ENCODE peak calls at places on chromosomes 16 and 17, in eight cellular contexts. One of them, this sample, is unnamed.

GRCh38 chr16:82024274-82024673 is 10.8 kb upstream of the HSD17B2 start:
- DNase-seq in germinal center: no peak
- DNase-seq in NCI-H1417: no peak
- DNase-seq in hepatocyte: no peak
- DNase-seq in activated CD8-positive, alpha-beta T cell treated with anti-CD3 and anti-CD28 coated beads for 36 hours: no peak
- DNase-seq in AG09309: no peak
- DNase-seq in GM13976: no peak
- DNase-seq in NCI-H69: no peak
- DNase-seq in this sample: no peak

GRCh38 chr16:47503936-47504335 is 42.8 kb downstream of the PHKB start:
- DNase-seq in germinal center: no peak
- DNase-seq in NCI-H1417: no peak
- DNase-seq in hepatocyte: no peak
- DNase-seq in activated CD8-positive, alpha-beta T cell treated with anti-CD3 and anti-CD28 coated beads for 36 hours: no peak
- DNase-seq in AG09309: no peak
- DNase-seq in GM13976: no peak
- DNase-seq in NCI-H69: peak
- DNase-seq in this sample: peak

GRCh38 chr17:1590031-1590746 is 27.6 kb upstream of the PITPNA start:
- DNase-seq in germinal center: no peak
- DNase-seq in NCI-H1417: no peak
- DNase-seq in hepatocyte: peak
- DNase-seq in activated CD8-positive, alpha-beta T cell treated with anti-CD3 and anti-CD28 coated beads for 36 hours: peak
- DNase-seq in AG09309: peak
- DNase-seq in GM13976: peak
- DNase-seq in NCI-H69: no peak
- DNase-seq in this sample: no peak

GRCh38 chr17:28381141-28381825 is 9.8 kb downstream of the SARM1 start:
- DNase-seq in germinal center: no peak
- DNase-seq in NCI-H1417: no peak
- DNase-seq in hepatocyte: peak
- DNase-seq in activated CD8-positive, alpha-beta T cell treated with anti-CD3 and anti-CD28 coated beads for 36 hours: peak
- DNase-seq in AG09309: no peak
- DNase-seq in GM13976: no peak
- DNase-seq in NCI-H69: peak
- DNase-seq in this sample: no peak

GRCh38 chr16:68645494-68646388 is 631 bp downstream of the CDH3 start:
- DNase-seq in germinal center: no peak
- DNase-seq in NCI-H1417: peak
- DNase-seq in hepatocyte: peak
- DNase-seq in activated CD8-positive, alpha-beta T cell treated with anti-CD3 and anti-CD28 coated beads for 36 hours: no peak
- DNase-seq in AG09309: no peak
- DNase-seq in GM13976: peak
- DNase-seq in NCI-H69: peak
- DNase-seq in this sample: no peak

GRCh38 chr17:75672011-75672410 is 4.9 kb downstream of the SAP30BP start:
- DNase-seq in germinal center: no peak
- DNase-seq in NCI-H1417: no peak
- DNase-seq in hepatocyte: no peak
- DNase-seq in activated CD8-positive, alpha-beta T cell treated with anti-CD3 and anti-CD28 coated beads for 36 hours: no peak
- DNase-seq in AG09309: no peak
- DNase-seq in GM13976: no peak
- DNase-seq in NCI-H69: no peak
- DNase-seq in this sample: no peak

GRCh38 chr17:8698142-8699050 is 46.2 kb downstream of the CCDC42 start:
- DNase-seq in germinal center: no peak
- DNase-seq in NCI-H1417: no peak
- DNase-seq in hepatocyte: peak
- DNase-seq in activated CD8-positive, alpha-beta T cell treated with anti-CD3 and anti-CD28 coated beads for 36 hours: no peak
- DNase-seq in AG09309: no peak
- DNase-seq in GM13976: no peak
- DNase-seq in NCI-H69: peak
- DNase-seq in this sample: no peak

GRCh38 chr17:11814655-11815262 is 182.5 kb downstream of the ZNF18 start:
- DNase-seq in germinal center: no peak
- DNase-seq in NCI-H1417: no peak
- DNase-seq in hepatocyte: no peak
- DNase-seq in activated CD8-positive, alpha-beta T cell treated with anti-CD3 and anti-CD28 coated beads for 36 hours: no peak
- DNase-seq in AG09309: no peak
- DNase-seq in GM13976: no peak
- DNase-seq in NCI-H69: no peak
- DNase-seq in this sample: no peak

GRCh38 chr17:82876602-82877391 is 37.0 kb upstream of the ZNF750 start:
- DNase-seq in germinal center: no peak
- DNase-seq in NCI-H1417: peak
- DNase-seq in hepatocyte: peak
- DNase-seq in activated CD8-positive, alpha-beta T cell treated with anti-CD3 and anti-CD28 coated beads for 36 hours: no peak
- DNase-seq in AG09309: peak
- DNase-seq in GM13976: no peak
- DNase-seq in NCI-H69: no peak
- DNase-seq in this sample: peak

GRCh38 chr16:27246439-27246838 is 22.1 kb downstream of the NSMCE1 start:
- DNase-seq in germinal center: no peak
- DNase-seq in NCI-H1417: no peak
- DNase-seq in hepatocyte: no peak
- DNase-seq in activated CD8-positive, alpha-beta T cell treated with anti-CD3 and anti-CD28 coated beads for 36 hours: no peak
- DNase-seq in AG09309: no peak
- DNase-seq in GM13976: no peak
- DNase-seq in NCI-H69: peak
- DNase-seq in this sample: no peak

GRCh38 chr17:9957244-9957643 is 52.2 kb upstream of the RCVRN start:
- DNase-seq in germinal center: no peak
- DNase-seq in NCI-H1417: no peak
- DNase-seq in hepatocyte: no peak
- DNase-seq in activated CD8-positive, alpha-beta T cell treated with anti-CD3 and anti-CD28 coated beads for 36 hours: no peak
- DNase-seq in AG09309: no peak
- DNase-seq in GM13976: no peak
- DNase-seq in NCI-H69: no peak
- DNase-seq in this sample: no peak

GRCh38 chr17:79931517-79932309 is 92.5 kb upstream of the CBX4 start:
- DNase-seq in germinal center: no peak
- DNase-seq in NCI-H1417: no peak
- DNase-seq in hepatocyte: peak
- DNase-seq in activated CD8-positive, alpha-beta T cell treated with anti-CD3 and anti-CD28 coated beads for 36 hours: peak
- DNase-seq in AG09309: no peak
- DNase-seq in GM13976: peak
- DNase-seq in NCI-H69: no peak
- DNase-seq in this sample: no peak

GRCh38 chr17:44733753-44734152 is 25.0 kb upstream of the ADAM11 start:
- DNase-seq in germinal center: no peak
- DNase-seq in NCI-H1417: no peak
- DNase-seq in hepatocyte: peak
- DNase-seq in activated CD8-positive, alpha-beta T cell treated with anti-CD3 and anti-CD28 coated beads for 36 hours: no peak
- DNase-seq in AG09309: no peak
- DNase-seq in GM13976: no peak
- DNase-seq in NCI-H69: peak
- DNase-seq in this sample: peak

GRCh38 chr16:66677179-66677578 is 19.4 kb downstream of the CMTM4 start:
- DNase-seq in germinal center: no peak
- DNase-seq in NCI-H1417: no peak
- DNase-seq in hepatocyte: no peak
- DNase-seq in activated CD8-positive, alpha-beta T cell treated with anti-CD3 and anti-CD28 coated beads for 36 hours: no peak
- DNase-seq in AG09309: no peak
- DNase-seq in GM13976: no peak
- DNase-seq in NCI-H69: no peak
- DNase-seq in this sample: no peak

GRCh38 chr17:82299452-82299851 is 18.0 kb downstream of the CD7 start:
- DNase-seq in germinal center: no peak
- DNase-seq in NCI-H1417: no peak
- DNase-seq in hepatocyte: no peak
- DNase-seq in activated CD8-positive, alpha-beta T cell treated with anti-CD3 and anti-CD28 coated beads for 36 hours: peak
- DNase-seq in AG09309: no peak
- DNase-seq in GM13976: no peak
- DNase-seq in NCI-H69: no peak
- DNase-seq in this sample: no peak

GRCh38 chr17:68792873-68793272 is 162.3 kb downstream of the ABCA8 start:
- DNase-seq in germinal center: no peak
- DNase-seq in NCI-H1417: no peak
- DNase-seq in hepatocyte: no peak
- DNase-seq in activated CD8-positive, alpha-beta T cell treated with anti-CD3 and anti-CD28 coated beads for 36 hours: no peak
- DNase-seq in AG09309: no peak
- DNase-seq in GM13976: no peak
- DNase-seq in NCI-H69: no peak
- DNase-seq in this sample: no peak

GRCh38 chr16:30992931-30993816 is 8.2 kb downstream of the HSD3B7 start:
- DNase-seq in germinal center: no peak
- DNase-seq in NCI-H1417: no peak
- DNase-seq in hepatocyte: no peak
- DNase-seq in activated CD8-positive, alpha-beta T cell treated with anti-CD3 and anti-CD28 coated beads for 36 hours: no peak
- DNase-seq in AG09309: no peak
- DNase-seq in GM13976: no peak
- DNase-seq in NCI-H69: no peak
- DNase-seq in this sample: no peak

GRCh38 chr17:47276444-47276843 is 22.8 kb downstream of the ITGB3 start:
- DNase-seq in germinal center: no peak
- DNase-seq in NCI-H1417: no peak
- DNase-seq in hepatocyte: no peak
- DNase-seq in activated CD8-positive, alpha-beta T cell treated with anti-CD3 and anti-CD28 coated beads for 36 hours: no peak
- DNase-seq in AG09309: no peak
- DNase-seq in GM13976: no peak
- DNase-seq in NCI-H69: no peak
- DNase-seq in this sample: no peak

GRCh38 chr16:85592700-85593502 is 20.2 kb upstream of the GSE1 start:
- DNase-seq in germinal center: no peak
- DNase-seq in NCI-H1417: no peak
- DNase-seq in hepatocyte: no peak
- DNase-seq in activated CD8-positive, alpha-beta T cell treated with anti-CD3 and anti-CD28 coated beads for 36 hours: peak
- DNase-seq in AG09309: no peak
- DNase-seq in GM13976: no peak
- DNase-seq in NCI-H69: peak
- DNase-seq in this sample: no peak